ENCODE peak calls at places on chromosomes 2 and 18, in ten cellular contexts. L is mucosa of descending colon, D is AG04449, Y is osteocyte, M is neural progenitor cell, J is cardiac fibroblast, P is nephron progenitor cell, F is cardiac muscle cell, X is glutamatergic neuron, C is right lobe of liver. U is an unnamed sample.

GRCh38 chr2:118388771-118389170 is 300.5 kb downstream of the INSIG2 start:
- DNase-seq in L (no peak), D (no peak), Y (no peak), M (no peak), J (peak), P (no peak), F (no peak), X (no peak), C (no peak), U (peak)

GRCh38 chr2:157559890-157560289 is 68.8 kb downstream of the ACVR1C start:
- DNase-seq in L (no peak), D (no peak), Y (no peak), M (no peak), J (peak), P (no peak), F (no peak), X (no peak), C (no peak), U (no peak)

GRCh38 chr18:63098014-63098981 is 221.3 kb downstream of the BCL2 start:
- DNase-seq in L (peak), D (no peak), Y (no peak), M (no peak), J (no peak), P (no peak), F (no peak), X (no peak), C (no peak), U (no peak)

GRCh38 chr18:907880-908512 is 3.3 kb downstream of the ADCYAP1 start:
- DNase-seq in L (no peak), D (no peak), Y (no peak), M (peak), J (no peak), P (peak), F (no peak), X (peak), C (no peak), U (no peak)

GRCh38 chr2:238523158-238524110 is 96.7 kb downstream of the ASB1 start:
- DNase-seq in L (no peak), D (no peak), Y (no peak), M (peak), J (peak), P (peak), F (peak), X (peak), C (no peak), U (no peak)

GRCh38 chr18:22166070-22166972 is 3.1 kb upstream of the GATA6 start:
- DNase-seq in L (peak), D (no peak), Y (no peak), M (peak), J (peak), P (peak), F (peak), X (peak), C (peak), U (no peak)

GRCh38 chr2:9735335-9735734 is 104.5 kb upstream of the YWHAQ start:
- DNase-seq in L (no peak), D (no peak), Y (no peak), M (no peak), J (no peak), P (no peak), F (no peak), X (no peak), C (no peak), U (no peak)

GRCh38 chr2:120879401-120880295 is 144.0 kb downstream of the GLI2 start:
- DNase-seq in L (no peak), D (no peak), Y (no peak), M (peak), J (no peak), P (no peak), F (no peak), X (no peak), C (no peak), U (no peak)

GRCh38 chr18:74252032-74252380 is 39.8 kb downstream of the CYB5A start:
- DNase-seq in L (no peak), D (no peak), Y (no peak), M (no peak), J (peak), P (no peak), F (peak), X (no peak), C (no peak), U (peak)

GRCh38 chr18:9850297-9850696 is 35.5 kb upstream of the TXNDC2 start:
- DNase-seq in L (no peak), D (no peak), Y (no peak), M (no peak), J (no peak), P (no peak), F (no peak), X (no peak), C (no peak), U (no peak)

GRCh38 chr2:218799990-218800389 is 18.0 kb downstream of the CYP27A1 start:
- DNase-seq in L (no peak), D (no peak), Y (no peak), M (peak), J (no peak), P (no peak), F (no peak), X (no peak), C (no peak), U (no peak)

GRCh38 chr18:58337285-58337684 is 291.6 kb downstream of the ALPK2 start:
- DNase-seq in L (no peak), D (no peak), Y (no peak), M (no peak), J (no peak), P (no peak), F (no peak), X (no peak), C (no peak), U (no peak)

GRCh38 chr2:32363588-32363987 is 6.8 kb downstream of the BIRC6 start:
- DNase-seq in L (no peak), D (no peak), Y (no peak), M (no peak), J (no peak), P (no peak), F (no peak), X (no peak), C (no peak), U (no peak)

GRCh38 chr2:69456154-69456553 is 18.9 kb upstream of the NFU1 start:
- DNase-seq in L (no peak), D (no peak), Y (no peak), M (no peak), J (no peak), P (no peak), F (no peak), X (no peak), C (no peak), U (no peak)

GRCh38 chr2:16073921-16074425 is 133.6 kb downstream of the MYCN start:
- DNase-seq in L (no peak), D (no peak), Y (no peak), M (no peak), J (no peak), P (no peak), F (no peak), X (no peak), C (no peak), U (no peak)

GRCh38 chr18:54528942-54529376 is 62.1 kb upstream of the DYNAP start:
- DNase-seq in L (no peak), D (no peak), Y (no peak), M (no peak), J (no peak), P (no peak), F (no peak), X (no peak), C (no peak), U (no peak)

GRCh38 chr2:56266761-56267411 is 83.1 kb downstream of the CCDC85A start:
- DNase-seq in L (no peak), D (no peak), Y (no peak), M (no peak), J (no peak), P (no peak), F (no peak), X (no peak), C (no peak), U (no peak)

GRCh38 chr2:232501331-232501771 is 13.7 kb upstream of the ECEL1 start:
- DNase-seq in L (no peak), D (no peak), Y (no peak), M (no peak), J (no peak), P (no peak), F (no peak), X (no peak), C (no peak), U (no peak)

GRCh38 chr2:85318222-85319182 is 9.3 kb downstream of the TGOLN2 start:
- DNase-seq in L (no peak), D (peak), Y (no peak), M (no peak), J (peak), P (no peak), F (peak), X (no peak), C (no peak), U (peak)

GRCh38 chr2:37665038-37665437 is 6.4 kb downstream of the CDC42EP3 start:
- DNase-seq in L (no peak), D (no peak), Y (no peak), M (no peak), J (no peak), P (no peak), F (no peak), X (no peak), C (no peak), U (no peak)

GRCh38 chr2:1628893-1629292 is 115.4 kb downstream of the PXDN start:
- DNase-seq in L (no peak), D (no peak), Y (no peak), M (no peak), J (peak), P (no peak), F (peak), X (no peak), C (no peak), U (peak)

GRCh38 chr2:241304039-241304670 is 11.3 kb downstream of the HDLBP start:
- DNase-seq in L (no peak), D (no peak), Y (no peak), M (no peak), J (no peak), P (no peak), F (no peak), X (peak), C (no peak), U (no peak)

GRCh38 chr18:79458131-79458838 is 62.6 kb downstream of the NFATC1 start:
- DNase-seq in L (no peak), D (peak), Y (no peak), M (no peak), J (peak), P (no peak), F (peak), X (no peak), C (peak), U (peak)

GRCh38 chr18:78542204-78542603 is 437.4 kb upstream of the SALL3 start:
- DNase-seq in L (no peak), D (no peak), Y (peak), M (no peak), J (no peak), P (no peak), F (peak), X (no peak), C (peak), U (no peak)

GRCh38 chr18:28682912-28683311 is 506.0 kb upstream of the CDH2 start:
- DNase-seq in L (no peak), D (no peak), Y (no peak), M (no peak), J (no peak), P (no peak), F (no peak), X (no peak), C (no peak), U (no peak)

GRCh38 chr18:76483780-76484179 is 11.3 kb downstream of the ZNF516 start:
- DNase-seq in L (no peak), D (no peak), Y (no peak), M (no peak), J (no peak), P (no peak), F (no peak), X (no peak), C (no peak), U (no peak)

GRCh38 chr2:199057936-199058335 is 399.8 kb downstream of the SATB2 start:
- DNase-seq in L (no peak), D (no peak), Y (no peak), M (no peak), J (no peak), P (no peak), F (no peak), X (no peak), C (no peak), U (no peak)

GRCh38 chr18:70037453-70038061 is 89.9 kb upstream of the CD226 start:
- DNase-seq in L (no peak), D (no peak), Y (no peak), M (no peak), J (no peak), P (no peak), F (no peak), X (no peak), C (no peak), U (no peak)

GRCh38 chr2:128379021-128380005 is 60.6 kb upstream of the HS6ST1 start:
- DNase-seq in L (no peak), D (no peak), Y (no peak), M (peak), J (peak), P (no peak), F (peak), X (no peak), C (peak), U (peak)

GRCh38 chr2:47389692-47390091 is 13.3 kb upstream of the MSH2 start:
- DNase-seq in L (no peak), D (no peak), Y (peak), M (no peak), J (no peak), P (no peak), F (no peak), X (no peak), C (no peak), U (no peak)

GRCh38 chr2:237968048-237968862 is 1.4 kb downstream of the UBE2F start:
- DNase-seq in L (peak), D (peak), Y (no peak), M (no peak), J (peak), P (no peak), F (peak), X (no peak), C (no peak), U (peak)

GRCh38 chr2:15673919-15674636 is 82.4 kb downstream of the DDX1 start:
- DNase-seq in L (no peak), D (no peak), Y (no peak), M (peak), J (peak), P (peak), F (peak), X (no peak), C (peak), U (peak)

GRCh38 chr2:104415284-104415683 is 438.6 kb upstream of the POU3F3 start:
- DNase-seq in L (no peak), D (no peak), Y (no peak), M (no peak), J (no peak), P (no peak), F (no peak), X (no peak), C (no peak), U (no peak)

GRCh38 chr2:118115761-118116160 is 27.5 kb downstream of the INSIG2 start:
- DNase-seq in L (no peak), D (no peak), Y (no peak), M (no peak), J (no peak), P (no peak), F (no peak), X (no peak), C (no peak), U (no peak)

GRCh38 chr2:140949932-140950331 is 1180.9 kb downstream of the LRP1B start:
- DNase-seq in L (no peak), D (no peak), Y (no peak), M (no peak), J (no peak), P (no peak), F (no peak), X (no peak), C (no peak), U (no peak)

GRCh38 chr2:105873721-105874120 is 129.0 kb downstream of the NCK2 start:
- DNase-seq in L (no peak), D (no peak), Y (no peak), M (peak), J (peak), P (no peak), F (peak), X (no peak), C (no peak), U (peak)

GRCh38 chr2:241451840-241452461 is 56.4 kb downstream of the STK25 start:
- DNase-seq in L (no peak), D (no peak), Y (no peak), M (no peak), J (no peak), P (no peak), F (no peak), X (no peak), C (no peak), U (no peak)

DNA sequence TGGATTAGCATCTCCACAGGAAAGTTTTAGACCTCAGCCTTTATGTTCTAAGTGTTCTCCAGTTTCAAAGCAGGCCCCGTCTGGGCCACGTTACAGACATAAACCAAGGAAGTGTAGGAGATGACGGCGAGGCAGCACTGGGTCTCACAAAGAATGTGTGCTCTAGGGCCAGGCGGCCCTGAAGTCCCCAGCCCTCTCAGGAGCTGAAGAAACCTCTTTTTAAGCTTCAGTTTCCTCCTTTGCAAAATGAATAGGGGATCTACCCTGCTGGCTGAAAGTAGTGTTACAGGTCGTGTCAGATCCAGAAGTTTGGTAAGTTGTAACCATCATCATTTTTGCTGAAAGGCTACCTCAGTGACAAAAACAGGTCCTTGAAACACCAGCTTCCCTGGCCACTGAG is 81.7 kb downstream of the SPRED2 start:
- DNase-seq in L (no peak), D (no peak), Y (no peak), M (peak), J (peak), P (peak), F (no peak), X (no peak), C (no peak), U (no peak)
- TF ChIP-seq CTCF in L (no peak), D (peak), Y (peak), M (peak), J (peak), P (peak), F (peak), X (peak), C (no peak), U (peak)

GRCh38 chr2:34734662-34735061 is 1135.6 kb upstream of the FAM98A start:
- DNase-seq in L (no peak), D (no peak), Y (no peak), M (peak), J (no peak), P (no peak), F (no peak), X (no peak), C (no peak), U (no peak)

GRCh38 chr2:34734042-34734441 is 1134.9 kb upstream of the FAM98A start:
- DNase-seq in L (no peak), D (no peak), Y (no peak), M (no peak), J (no peak), P (no peak), F (no peak), X (no peak), C (no peak), U (no peak)

GRCh38 chr2:34736482-34736881 is 1137.4 kb upstream of the FAM98A start:
- DNase-seq in L (no peak), D (no peak), Y (no peak), M (no peak), J (no peak), P (no peak), F (no peak), X (no peak), C (no peak), U (no peak)

GRCh38 chr2:34738691-34739090 is 1139.6 kb upstream of the FAM98A start:
- DNase-seq in L (no peak), D (no peak), Y (no peak), M (peak), J (no peak), P (peak), F (no peak), X (no peak), C (no peak), U (no peak)
- TF ChIP-seq CTCF in L (no peak), D (no peak), Y (no peak), M (peak), J (no peak), P (peak), F (no peak), X (peak), C (peak), U (no peak)

DNA sequence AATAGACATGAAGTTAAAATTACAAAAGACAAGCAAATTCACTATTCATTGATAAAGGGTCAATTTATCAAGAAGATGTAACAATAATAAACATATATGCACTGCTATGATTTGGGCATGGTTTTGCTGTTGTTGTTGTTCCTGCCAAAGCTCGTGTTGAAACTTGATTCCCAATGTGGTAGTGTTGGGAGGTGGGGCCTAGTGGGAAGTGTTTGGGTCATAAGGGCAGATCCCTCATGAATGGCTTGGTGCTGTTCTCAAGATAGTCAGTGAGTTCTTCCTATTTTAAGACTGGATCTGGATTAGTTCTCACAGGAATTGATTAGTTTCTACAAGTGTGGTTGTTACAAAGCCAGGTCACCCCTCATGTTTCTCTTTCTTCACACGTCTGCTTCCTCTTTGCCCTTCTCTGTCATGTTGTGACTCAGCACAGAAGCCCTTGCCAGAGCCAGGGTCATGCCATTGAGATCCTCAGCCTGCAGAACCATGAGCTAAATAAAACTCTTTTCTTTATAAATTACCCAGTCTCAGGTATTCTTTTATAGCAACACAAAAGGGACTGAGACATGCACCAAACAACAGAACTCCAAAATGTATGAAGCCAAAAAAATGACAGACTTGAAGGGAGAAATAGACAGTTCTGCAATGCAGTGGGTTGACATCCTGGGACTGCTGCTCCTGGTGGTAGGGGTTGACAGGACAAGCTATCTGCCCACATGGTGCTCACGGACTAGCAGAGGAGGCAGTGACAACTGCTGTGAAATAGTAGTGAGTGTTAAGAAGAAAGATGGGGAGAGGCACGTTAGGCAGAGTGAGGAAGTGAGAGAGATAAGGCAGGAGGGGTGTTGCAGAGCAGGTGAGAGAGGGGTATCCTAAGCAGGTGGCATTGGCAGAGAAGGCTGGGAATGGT is 18.6 kb upstream of the SKA1 start:
- DNase-seq in L (no peak), D (no peak), Y (no peak), M (no peak), J (peak), P (no peak), F (peak), X (no peak), C (peak), U (peak)
- TF ChIP-seq CTCF in L (no peak), D (no peak), Y (no peak), M (no peak), J (no peak), P (no peak), F (peak), X (no peak), C (no peak), U (peak)

GRCh38 chr2:3586220-3586619 is 8.7 kb upstream of the COLEC11 start:
- DNase-seq in L (no peak), D (no peak), Y (no peak), M (no peak), J (no peak), P (no peak), F (no peak), X (no peak), C (no peak), U (no peak)
- TF ChIP-seq CTCF in L (no peak), D (no peak), Y (no peak), M (no peak), J (no peak), P (no peak), F (no peak), X (no peak), C (no peak), U (no peak)

DNA sequence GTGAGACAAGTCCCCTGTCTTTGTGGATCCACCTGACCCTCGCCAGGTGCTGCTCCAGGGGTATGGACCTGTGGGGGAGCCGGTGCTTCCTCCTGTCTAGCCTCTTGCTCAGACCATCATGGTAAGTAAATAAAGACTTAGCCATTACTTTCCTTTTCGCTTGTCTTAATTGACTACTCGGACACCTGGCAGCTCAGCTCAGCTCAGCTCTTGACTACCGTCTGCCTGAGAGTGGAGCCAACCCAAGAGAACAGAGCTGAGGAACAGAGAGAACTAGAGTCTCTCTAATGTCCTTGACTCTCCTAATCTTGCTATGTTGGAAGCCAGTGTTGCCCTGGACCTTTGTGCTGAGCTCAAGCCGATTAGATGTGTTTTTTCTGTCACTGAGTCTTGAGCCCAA is 170.3 kb upstream of the CXCR4 start:
- DNase-seq in L (no peak), D (no peak), Y (no peak), M (no peak), J (no peak), P (no peak), F (no peak), X (no peak), C (no peak), U (no peak)
- TF ChIP-seq CTCF in L (no peak), D (no peak), Y (no peak), M (no peak), J (no peak), P (no peak), F (no peak), X (no peak), C (no peak), U (no peak)